ENCODE peak calls at places on chromosome 9, in five cellular contexts. S is NT2/D1, H is HepG2, F is H1, B is GM12878. K is an unnamed sample.

GRCh38 chr9:13427587-13427986 is 148.1 kb upstream of the MPDZ start:
- DNase-seq in S (peak), H (peak), F (no peak), B (no peak), K (no peak)

GRCh38 chr9:88218721-88219120 is 80.4 kb upstream of the SPATA31C2 start:
- DNase-seq in S (no peak), H (no peak), F (no peak), B (no peak), K (no peak)

GRCh38 chr9:129162901-129163670 is 15.0 kb downstream of the IER5L start:
- DNase-seq in S (no peak), H (no peak), F (no peak), B (no peak), K (no peak)

GRCh38 chr9:82127993-82128710 is 139.6 kb downstream of the SPATA31D1 start:
- DNase-seq in S (no peak), H (no peak), F (no peak), B (no peak), K (no peak)

GRCh38 chr9:134415026-134415425 is 88.8 kb downstream of the RXRA start:
- DNase-seq in S (no peak), H (no peak), F (no peak), B (no peak), K (no peak)

GRCh38 chr9:134768332-134769083 is 112.1 kb upstream of the FCN2 start:
- DNase-seq in S (no peak), H (no peak), F (no peak), B (no peak), K (no peak)

GRCh38 chr9:92980085-92980745 is 32.9 kb downstream of the FGD3 start:
- DNase-seq in S (no peak), H (no peak), F (no peak), B (no peak), K (no peak)

GRCh38 chr9:86098793-86099694 is at the start of gene GOLM1:
- DNase-seq in S (no peak), H (no peak), F (peak), B (no peak), K (peak)

GRCh38 chr9:20144255-20144654 is 355.4 kb upstream of the SLC24A2 start:
- DNase-seq in S (no peak), H (no peak), F (no peak), B (no peak), K (peak)

GRCh38 chr9:134063088-134063875 is 4.5 kb downstream of the BRD3 start:
- DNase-seq in S (no peak), H (no peak), F (peak), B (no peak), K (no peak)

GRCh38 chr9:104280216-104280585 is 186.1 kb downstream of the SMC2 start:
- DNase-seq in S (no peak), H (no peak), F (no peak), B (no peak), K (no peak)

GRCh38 chr9:70046274-70047070 is 2.8 kb downstream of the MAMDC2 start:
- DNase-seq in S (no peak), H (no peak), F (peak), B (no peak), K (no peak)

GRCh38 chr9:106772523-106773290 is 90.3 kb upstream of the ZNF462 start:
- DNase-seq in S (no peak), H (no peak), F (no peak), B (no peak), K (no peak)
- TF ChIP-seq SUZ12 in S (no peak), H (no peak), F (no peak), B (no peak), K (no peak)

DNA sequence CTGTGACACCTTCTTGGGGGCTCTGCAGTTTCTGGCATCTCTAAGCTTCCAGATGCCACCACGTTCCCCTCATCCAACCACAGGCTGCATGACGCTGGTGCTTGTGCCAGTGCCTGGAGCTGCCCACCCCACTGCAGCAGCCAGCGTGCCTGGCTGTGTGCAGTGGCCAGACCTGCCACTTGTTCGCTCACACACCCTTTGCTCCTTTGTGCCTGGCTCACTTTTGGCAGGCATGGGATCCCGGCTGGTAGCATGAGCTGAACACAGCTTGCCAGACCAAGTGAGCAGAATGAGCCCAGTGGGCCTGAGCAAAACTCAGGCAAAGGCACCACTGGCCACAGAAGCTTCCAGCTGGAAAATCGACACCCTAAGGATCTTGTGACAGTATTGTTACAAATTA is 562.9 kb upstream of the ACO1 start:
- DNase-seq in S (no peak), H (no peak), F (no peak), B (no peak), K (no peak)
- TF ChIP-seq SUZ12 in S (no peak), H (no peak), F (no peak), B (no peak), K (no peak)

GRCh38 chr9:126984969-126985368 is 70.4 kb downstream of the RALGPS1 start:
- DNase-seq in S (no peak), H (no peak), F (no peak), B (no peak), K (no peak)
- TF ChIP-seq SUZ12 in S (no peak), H (no peak), F (no peak), B (no peak), K (no peak)

GRCh38 chr9:14780251-14780650 is 57.7 kb upstream of the CER1 start:
- DNase-seq in S (no peak), H (no peak), F (no peak), B (no peak), K (no peak)
- TF ChIP-seq SUZ12 in S (no peak), H (no peak), F (no peak), B (no peak), K (no peak)

DNA sequence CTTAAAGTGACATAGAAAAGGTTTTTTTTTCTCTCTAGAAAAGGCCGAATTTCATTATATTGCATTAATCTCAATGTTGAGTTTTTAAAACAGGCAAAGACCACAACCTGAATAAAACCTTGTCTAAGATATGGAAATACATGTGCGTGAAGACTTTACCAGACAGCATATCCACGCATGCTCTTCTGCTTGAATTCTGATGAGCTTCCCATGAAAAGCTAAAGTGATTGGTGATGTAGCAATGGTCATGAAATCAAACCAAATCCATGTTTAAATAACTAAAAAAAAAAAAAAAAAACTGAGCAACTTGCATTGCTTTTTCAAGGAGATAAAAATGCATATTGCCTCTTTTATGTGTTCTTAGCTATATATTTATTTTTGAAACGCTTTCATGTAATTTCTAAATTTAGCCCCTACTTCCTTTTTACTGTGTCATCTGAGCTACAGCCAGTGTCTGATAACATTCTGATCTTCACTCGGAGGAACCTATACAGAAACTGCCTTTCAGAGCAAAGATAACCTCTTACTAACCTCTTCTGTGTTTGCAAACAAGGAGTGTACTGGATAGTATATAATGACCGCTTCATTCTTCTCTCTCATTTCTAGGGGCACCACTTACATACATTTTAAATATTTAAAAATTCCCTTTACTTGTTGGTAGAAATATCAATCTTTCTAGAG is 179.1 kb upstream of the GNA14 start:
- DNase-seq in S (no peak), H (peak), F (no peak), B (peak), K (no peak)
- TF ChIP-seq SUZ12 in S (no peak), H (no peak), F (no peak), B (no peak), K (no peak)

DNA sequence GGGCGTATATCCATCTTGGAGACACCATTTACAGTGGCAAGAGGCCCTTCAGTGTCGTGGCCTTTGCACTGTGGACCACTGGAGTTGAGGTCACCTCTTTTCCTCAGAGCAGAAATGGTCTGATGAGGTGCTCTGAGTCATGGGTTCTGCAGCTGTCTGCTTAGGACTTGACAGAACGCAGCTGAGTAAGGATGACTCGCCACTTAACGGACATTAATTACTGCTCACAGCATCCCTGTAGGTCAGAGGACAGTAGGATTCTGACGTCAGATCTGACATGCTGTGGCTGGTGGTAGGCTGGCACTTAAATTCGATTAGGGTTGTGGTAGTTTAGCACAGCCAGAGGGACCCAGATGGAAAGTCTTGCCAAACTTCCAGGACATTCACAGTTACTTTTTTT is 479.4 kb downstream of the DMAC1 start:
- DNase-seq in S (no peak), H (no peak), F (no peak), B (no peak), K (no peak)
- TF ChIP-seq SUZ12 in S (no peak), H (no peak), F (no peak), B (no peak), K (no peak)

DNA sequence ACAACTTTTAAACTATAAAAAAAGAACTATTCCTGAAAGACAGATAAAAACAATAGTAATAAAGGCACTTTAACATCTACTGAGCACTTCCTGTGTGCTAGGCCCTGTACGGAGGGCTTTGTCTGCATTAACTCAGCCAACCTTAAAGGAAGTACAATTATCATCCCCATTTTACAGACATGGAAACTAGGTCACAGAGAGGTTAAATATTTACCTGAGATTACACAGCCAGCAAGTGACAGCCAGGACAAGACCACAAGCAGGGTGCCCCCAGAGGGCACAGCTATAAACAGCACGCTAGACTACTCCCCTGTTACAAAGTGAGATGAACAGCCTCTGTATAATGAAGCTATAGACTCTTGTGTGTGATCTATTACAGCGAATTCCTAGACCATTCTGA is 25.5 kb downstream of the DDX31 start:
- DNase-seq in S (no peak), H (peak), F (no peak), B (no peak), K (peak)
- TF ChIP-seq SUZ12 in S (no peak), H (no peak), F (no peak), B (no peak), K (no peak)